ENCODE peak calls at places on chromosome 2, in nine cellular contexts. One of them, this sample, is unnamed. For H3K9me3, the result is how much of the 10 kb centered on the place peaks cover.

GRCh38 chr2:56288863-56289580 is 105.2 kb downstream of the CCDC85A start:
- DNase-seq in body of pancreas: no peak
- DNase-seq in fibroblast of lung: no peak
- DNase-seq in spleen: no peak
- DNase-seq in neuronal stem cell: no peak
- DNase-seq in mammary epithelial cell: no peak
- DNase-seq in heart right ventricle: no peak
- DNase-seq in T-helper 17 cell: no peak
- DNase-seq in CD8-positive, alpha-beta memory T cell: no peak
- DNase-seq in this sample: no peak

GRCh38 chr2:59233448-59233847 is 992.3 kb upstream of the FANCL start:
- DNase-seq in neuronal stem cell: no peak
- DNase-seq in spleen: no peak
- DNase-seq in mammary epithelial cell: peak
- DNase-seq in heart right ventricle: no peak
- DNase-seq in body of pancreas: no peak
- DNase-seq in fibroblast of lung: no peak
- DNase-seq in CD8-positive, alpha-beta memory T cell: no peak
- DNase-seq in T-helper 17 cell: no peak
- DNase-seq in this sample: no peak

GRCh38 chr2:212905640-212906201 is 245.7 kb downstream of the IKZF2 start:
- DNase-seq in mammary epithelial cell: peak
- DNase-seq in spleen: no peak
- DNase-seq in neuronal stem cell: peak
- DNase-seq in heart right ventricle: no peak
- DNase-seq in fibroblast of lung: no peak
- DNase-seq in body of pancreas: peak
- DNase-seq in T-helper 17 cell: no peak
- DNase-seq in CD8-positive, alpha-beta memory T cell: no peak
- DNase-seq in this sample: no peak

GRCh38 chr2:235937092-235937491 is 231.1 kb downstream of the GBX2 start:
- DNase-seq in body of pancreas: no peak
- DNase-seq in spleen: no peak
- DNase-seq in CD8-positive, alpha-beta memory T cell: no peak
- DNase-seq in mammary epithelial cell: no peak
- DNase-seq in fibroblast of lung: no peak
- DNase-seq in T-helper 17 cell: no peak
- DNase-seq in heart right ventricle: no peak
- DNase-seq in neuronal stem cell: no peak
- DNase-seq in this sample: no peak

GRCh38 chr2:17606851-17607250 is 66.4 kb downstream of the VSNL1 start:
- DNase-seq in heart right ventricle: no peak
- DNase-seq in mammary epithelial cell: no peak
- DNase-seq in spleen: no peak
- DNase-seq in T-helper 17 cell: no peak
- DNase-seq in fibroblast of lung: no peak
- DNase-seq in body of pancreas: no peak
- DNase-seq in CD8-positive, alpha-beta memory T cell: no peak
- DNase-seq in neuronal stem cell: no peak
- DNase-seq in this sample: no peak

GRCh38 chr2:201900362-201900761 is 94.0 kb downstream of the CDK15 start:
- DNase-seq in fibroblast of lung: no peak
- DNase-seq in heart right ventricle: no peak
- DNase-seq in mammary epithelial cell: peak
- DNase-seq in CD8-positive, alpha-beta memory T cell: no peak
- DNase-seq in body of pancreas: no peak
- DNase-seq in neuronal stem cell: no peak
- DNase-seq in spleen: no peak
- DNase-seq in T-helper 17 cell: no peak
- DNase-seq in this sample: no peak

GRCh38 chr2:70935468-70936164 is at the start of gene ATP6V1B1:
- DNase-seq in spleen: no peak
- DNase-seq in heart right ventricle: no peak
- DNase-seq in fibroblast of lung: no peak
- DNase-seq in body of pancreas: no peak
- DNase-seq in T-helper 17 cell: no peak
- DNase-seq in CD8-positive, alpha-beta memory T cell: no peak
- DNase-seq in neuronal stem cell: no peak
- DNase-seq in mammary epithelial cell: no peak
- DNase-seq in this sample: no peak

GRCh38 chr2:98334439-98335078 is 11.7 kb upstream of the CNGA3 start:
- DNase-seq in heart right ventricle: no peak
- DNase-seq in fibroblast of lung: peak
- DNase-seq in body of pancreas: no peak
- DNase-seq in mammary epithelial cell: peak
- DNase-seq in spleen: no peak
- DNase-seq in CD8-positive, alpha-beta memory T cell: no peak
- DNase-seq in T-helper 17 cell: no peak
- DNase-seq in neuronal stem cell: no peak
- DNase-seq in this sample: no peak

GRCh38 chr2:10469955-10470568 is 21.9 kb upstream of the ODC1 start:
- DNase-seq in body of pancreas: no peak
- DNase-seq in CD8-positive, alpha-beta memory T cell: no peak
- DNase-seq in fibroblast of lung: no peak
- DNase-seq in mammary epithelial cell: no peak
- DNase-seq in heart right ventricle: no peak
- DNase-seq in T-helper 17 cell: no peak
- DNase-seq in spleen: peak
- DNase-seq in neuronal stem cell: no peak
- DNase-seq in this sample: peak

GRCh38 chr2:98910349-98911125 is 25.5 kb downstream of the CRACDL start:
- DNase-seq in body of pancreas: no peak
- DNase-seq in CD8-positive, alpha-beta memory T cell: no peak
- DNase-seq in fibroblast of lung: no peak
- DNase-seq in neuronal stem cell: no peak
- DNase-seq in mammary epithelial cell: no peak
- DNase-seq in T-helper 17 cell: no peak
- DNase-seq in heart right ventricle: no peak
- DNase-seq in spleen: peak
- DNase-seq in this sample: no peak

GRCh38 chr2:238362611-238363010 is 42.3 kb downstream of the TRAF3IP1 start:
- DNase-seq in body of pancreas: no peak
- DNase-seq in fibroblast of lung: peak
- DNase-seq in spleen: no peak
- DNase-seq in CD8-positive, alpha-beta memory T cell: no peak
- DNase-seq in T-helper 17 cell: no peak
- DNase-seq in heart right ventricle: no peak
- DNase-seq in neuronal stem cell: no peak
- DNase-seq in mammary epithelial cell: no peak
- DNase-seq in this sample: no peak

GRCh38 chr2:140595107-140595506 is 1535.7 kb downstream of the LRP1B start:
- DNase-seq in T-helper 17 cell: no peak
- DNase-seq in mammary epithelial cell: no peak
- DNase-seq in body of pancreas: no peak
- DNase-seq in neuronal stem cell: no peak
- DNase-seq in fibroblast of lung: no peak
- DNase-seq in spleen: no peak
- DNase-seq in CD8-positive, alpha-beta memory T cell: no peak
- DNase-seq in heart right ventricle: no peak
- DNase-seq in this sample: no peak

GRCh38 chr2:104599802-104600510 is 254.0 kb upstream of the POU3F3 start:
- DNase-seq in spleen: no peak
- DNase-seq in heart right ventricle: no peak
- DNase-seq in CD8-positive, alpha-beta memory T cell: no peak
- DNase-seq in T-helper 17 cell: no peak
- DNase-seq in body of pancreas: no peak
- DNase-seq in neuronal stem cell: no peak
- DNase-seq in mammary epithelial cell: peak
- DNase-seq in fibroblast of lung: no peak
- DNase-seq in this sample: no peak

GRCh38 chr2:43293744-43294695 is 67.6 kb upstream of the ZFP36L2 start:
- DNase-seq in neuronal stem cell: no peak
- DNase-seq in spleen: no peak
- DNase-seq in T-helper 17 cell: no peak
- DNase-seq in mammary epithelial cell: peak
- DNase-seq in heart right ventricle: no peak
- DNase-seq in fibroblast of lung: peak
- DNase-seq in CD8-positive, alpha-beta memory T cell: no peak
- DNase-seq in body of pancreas: peak
- DNase-seq in this sample: no peak

GRCh38 chr2:134435505-134435904 is 181.6 kb downstream of the MGAT5 start:
- DNase-seq in body of pancreas: no peak
- DNase-seq in neuronal stem cell: no peak
- DNase-seq in fibroblast of lung: no peak
- DNase-seq in T-helper 17 cell: no peak
- DNase-seq in spleen: no peak
- DNase-seq in heart right ventricle: no peak
- DNase-seq in mammary epithelial cell: no peak
- DNase-seq in CD8-positive, alpha-beta memory T cell: no peak
- DNase-seq in this sample: no peak

GRCh38 chr2:157989227-157989626 is 112.4 kb upstream of the UPP2 start:
- DNase-seq in body of pancreas: no peak
- DNase-seq in heart right ventricle: no peak
- DNase-seq in neuronal stem cell: no peak
- DNase-seq in T-helper 17 cell: no peak
- DNase-seq in fibroblast of lung: no peak
- DNase-seq in spleen: no peak
- DNase-seq in CD8-positive, alpha-beta memory T cell: no peak
- DNase-seq in mammary epithelial cell: no peak
- DNase-seq in this sample: no peak

GRCh38 chr2:168482245-168482644 is 26.2 kb downstream of the CERS6 start:
- DNase-seq in heart right ventricle: no peak
- DNase-seq in CD8-positive, alpha-beta memory T cell: no peak
- DNase-seq in body of pancreas: no peak
- DNase-seq in T-helper 17 cell: no peak
- DNase-seq in fibroblast of lung: no peak
- DNase-seq in neuronal stem cell: no peak
- DNase-seq in mammary epithelial cell: no peak
- DNase-seq in spleen: no peak
- DNase-seq in this sample: no peak

DNA sequence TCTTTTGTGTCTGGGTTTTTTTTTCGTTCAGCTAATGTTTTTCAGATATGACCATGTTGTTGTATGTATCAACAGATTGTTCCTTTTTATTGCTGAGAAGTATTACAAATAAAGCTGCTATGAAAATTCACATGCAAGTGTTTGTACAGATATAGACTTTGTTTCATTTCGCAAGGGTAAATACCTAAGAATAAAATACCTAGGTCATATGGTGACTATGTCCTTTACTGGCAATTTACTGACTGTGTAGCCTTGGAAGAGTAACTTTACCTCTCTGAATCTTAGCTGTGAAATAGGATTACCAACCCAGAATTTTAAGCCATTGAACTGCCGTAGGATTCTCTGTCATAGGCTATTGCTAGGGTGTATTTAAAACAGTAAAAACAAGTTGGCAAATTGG is 19.0 kb upstream of the DNAH6 start:
- DNase-seq in CD8-positive, alpha-beta memory T cell: no peak
- DNase-seq in body of pancreas: no peak
- DNase-seq in neuronal stem cell: no peak
- DNase-seq in heart right ventricle: no peak
- DNase-seq in T-helper 17 cell: no peak
- DNase-seq in mammary epithelial cell: no peak
- DNase-seq in spleen: no peak
- DNase-seq in fibroblast of lung: no peak
- DNase-seq in this sample: no peak
- H3K9me3 ChIP-seq in CD8-positive, alpha-beta memory T cell: under half
- H3K9me3 ChIP-seq in body of pancreas: under half
- H3K9me3 ChIP-seq in neuronal stem cell: under half
- H3K9me3 ChIP-seq in heart right ventricle: under half
- H3K9me3 ChIP-seq in T-helper 17 cell: under half
- H3K9me3 ChIP-seq in mammary epithelial cell: under half
- H3K9me3 ChIP-seq in spleen: under half
- H3K9me3 ChIP-seq in fibroblast of lung: under half
- H3K9me3 ChIP-seq in this sample: under half

GRCh38 chr2:2912731-2913130 is 464.9 kb downstream of the EIPR1 start:
- DNase-seq in CD8-positive, alpha-beta memory T cell: no peak
- DNase-seq in body of pancreas: no peak
- DNase-seq in spleen: no peak
- DNase-seq in mammary epithelial cell: no peak
- DNase-seq in heart right ventricle: no peak
- DNase-seq in T-helper 17 cell: no peak
- DNase-seq in fibroblast of lung: no peak
- DNase-seq in neuronal stem cell: no peak
- DNase-seq in this sample: no peak
- H3K9me3 ChIP-seq in CD8-positive, alpha-beta memory T cell: under half
- H3K9me3 ChIP-seq in body of pancreas: under half
- H3K9me3 ChIP-seq in spleen: under half
- H3K9me3 ChIP-seq in mammary epithelial cell: under half
- H3K9me3 ChIP-seq in heart right ventricle: under half
- H3K9me3 ChIP-seq in T-helper 17 cell: under half
- H3K9me3 ChIP-seq in fibroblast of lung: under half
- H3K9me3 ChIP-seq in neuronal stem cell: under half
- H3K9me3 ChIP-seq in this sample: under half

DNA sequence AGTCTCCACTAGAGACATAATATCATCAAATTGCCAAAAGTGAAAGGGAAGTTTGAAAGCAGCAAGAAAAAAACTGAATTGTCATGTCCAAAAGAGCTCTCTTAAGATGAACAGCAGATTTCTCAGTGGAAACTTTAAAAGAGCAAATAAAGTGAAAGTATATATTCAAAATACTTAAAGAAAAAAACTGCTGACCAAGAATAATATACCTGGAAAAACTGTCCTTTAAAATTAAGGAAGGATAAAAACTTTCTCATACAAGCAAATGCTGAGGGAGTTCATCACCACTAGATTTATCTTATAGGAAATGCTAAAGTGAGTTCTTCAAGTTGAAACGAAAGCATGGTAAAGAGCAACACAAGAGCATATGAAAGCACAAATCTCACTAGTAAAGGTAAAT is 83.3 kb upstream of the SCN1A start:
- DNase-seq in spleen: no peak
- DNase-seq in CD8-positive, alpha-beta memory T cell: no peak
- DNase-seq in mammary epithelial cell: no peak
- DNase-seq in T-helper 17 cell: no peak
- DNase-seq in body of pancreas: no peak
- DNase-seq in heart right ventricle: no peak
- DNase-seq in fibroblast of lung: no peak
- DNase-seq in neuronal stem cell: no peak
- DNase-seq in this sample: no peak
- H3K9me3 ChIP-seq in spleen: under half
- H3K9me3 ChIP-seq in CD8-positive, alpha-beta memory T cell: under half
- H3K9me3 ChIP-seq in mammary epithelial cell: under half
- H3K9me3 ChIP-seq in T-helper 17 cell: under half
- H3K9me3 ChIP-seq in body of pancreas: under half
- H3K9me3 ChIP-seq in heart right ventricle: under half
- H3K9me3 ChIP-seq in fibroblast of lung: under half
- H3K9me3 ChIP-seq in neuronal stem cell: under half
- H3K9me3 ChIP-seq in this sample: under half

GRCh38 chr2:81853331-81853730 is 1548.8 kb upstream of the LRRTM1 start:
- DNase-seq in CD8-positive, alpha-beta memory T cell: no peak
- DNase-seq in spleen: no peak
- DNase-seq in T-helper 17 cell: no peak
- DNase-seq in heart right ventricle: no peak
- DNase-seq in body of pancreas: no peak
- DNase-seq in neuronal stem cell: no peak
- DNase-seq in mammary epithelial cell: no peak
- DNase-seq in fibroblast of lung: peak
- DNase-seq in this sample: no peak
- H3K9me3 ChIP-seq in CD8-positive, alpha-beta memory T cell: under half
- H3K9me3 ChIP-seq in spleen: under half
- H3K9me3 ChIP-seq in T-helper 17 cell: under half
- H3K9me3 ChIP-seq in heart right ventricle: under half
- H3K9me3 ChIP-seq in body of pancreas: under half
- H3K9me3 ChIP-seq in neuronal stem cell: under half
- H3K9me3 ChIP-seq in mammary epithelial cell: under half
- H3K9me3 ChIP-seq in fibroblast of lung: under half
- H3K9me3 ChIP-seq in this sample: under half

DNA sequence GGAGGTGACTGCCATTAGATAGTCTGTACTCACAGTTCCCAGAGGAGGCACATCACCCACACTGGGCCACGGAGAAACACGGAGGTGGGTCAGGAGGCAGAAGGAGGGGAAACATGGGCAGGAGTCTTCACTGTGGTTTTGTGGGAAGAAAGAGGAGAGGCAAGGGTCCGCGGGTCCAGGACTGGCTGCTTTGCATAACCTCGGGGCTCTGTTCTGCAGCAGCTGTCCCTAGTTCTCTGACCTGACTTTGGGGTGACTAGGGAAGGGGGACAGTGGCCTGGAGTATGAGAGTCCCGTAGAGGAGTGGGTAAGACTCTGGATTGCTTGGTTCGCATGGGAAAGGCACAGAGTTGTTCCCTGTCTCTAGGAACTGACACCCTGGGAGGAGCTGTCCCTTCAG is 238.3 kb upstream of the RAB6C start:
- DNase-seq in fibroblast of lung: no peak
- DNase-seq in T-helper 17 cell: no peak
- DNase-seq in heart right ventricle: no peak
- DNase-seq in neuronal stem cell: no peak
- DNase-seq in spleen: no peak
- DNase-seq in body of pancreas: no peak
- DNase-seq in mammary epithelial cell: no peak
- DNase-seq in CD8-positive, alpha-beta memory T cell: no peak
- DNase-seq in this sample: no peak
- H3K9me3 ChIP-seq in fibroblast of lung: under half
- H3K9me3 ChIP-seq in T-helper 17 cell: under half
- H3K9me3 ChIP-seq in heart right ventricle: under half
- H3K9me3 ChIP-seq in neuronal stem cell: under half
- H3K9me3 ChIP-seq in spleen: under half
- H3K9me3 ChIP-seq in body of pancreas: under half
- H3K9me3 ChIP-seq in mammary epithelial cell: under half
- H3K9me3 ChIP-seq in CD8-positive, alpha-beta memory T cell: under half
- H3K9me3 ChIP-seq in this sample: under half

This sample was measured in suprapubic skin.